ENCODE peak calls at places on chromosomes 12 and 14, in five cellular contexts. One of them, this sample, is unnamed.
A peak's percentile ranks its signal among the peaks of the same experiment; 100 is the strongest.

GRCh38 chr12:53205747-53206146 is 1.3 kb downstream of the ITGB7 start:
- DNase-seq in trophoblast cell: peak; percentile 62
- DNase-seq in hepatocyte: no peak
- DNase-seq in neural progenitor cell: no peak
- DNase-seq in psoas muscle: no peak
- DNase-seq in this sample: peak; percentile 40

GRCh38 chr12:53505086-53505485 is 2.2 kb downstream of the NPFF start:
- DNase-seq in trophoblast cell: no peak
- DNase-seq in hepatocyte: no peak
- DNase-seq in neural progenitor cell: no peak
- DNase-seq in psoas muscle: peak; percentile 77
- DNase-seq in this sample: no peak

GRCh38 chr12:47896022-47896421 is 8.8 kb downstream of the VDR start:
- DNase-seq in trophoblast cell: no peak
- DNase-seq in hepatocyte: no peak
- DNase-seq in neural progenitor cell: no peak
- DNase-seq in psoas muscle: no peak
- DNase-seq in this sample: peak; percentile 46

GRCh38 chr12:47725893-47726292 is 603 bp upstream of the ENDOU start:
- DNase-seq in trophoblast cell: peak; percentile 77
- DNase-seq in hepatocyte: peak; percentile 37
- DNase-seq in neural progenitor cell: no peak
- DNase-seq in psoas muscle: no peak
- DNase-seq in this sample: no peak

GRCh38 chr14:70916300-70916699 is 9.0 kb downstream of the PCNX1 start:
- DNase-seq in trophoblast cell: no peak
- DNase-seq in hepatocyte: no peak
- DNase-seq in neural progenitor cell: no peak
- DNase-seq in psoas muscle: no peak
- DNase-seq in this sample: no peak

GRCh38 chr12:97899956-97900355 is 437.4 kb downstream of the RMST start:
- DNase-seq in trophoblast cell: no peak
- DNase-seq in hepatocyte: peak; percentile 23
- DNase-seq in neural progenitor cell: no peak
- DNase-seq in psoas muscle: no peak
- DNase-seq in this sample: no peak

GRCh38 chr14:59004012-59004411 is 184.5 kb upstream of the DAAM1 start:
- DNase-seq in trophoblast cell: no peak
- DNase-seq in hepatocyte: no peak
- DNase-seq in neural progenitor cell: peak; percentile 12
- DNase-seq in psoas muscle: no peak
- DNase-seq in this sample: no peak

GRCh38 chr12:75812341-75813018 is 219.1 kb downstream of the PHLDA1 start:
- DNase-seq in trophoblast cell: no peak
- DNase-seq in hepatocyte: peak; percentile 8
- DNase-seq in neural progenitor cell: peak; percentile 5
- DNase-seq in psoas muscle: no peak
- DNase-seq in this sample: no peak

GRCh38 chr14:100734031-100734990 is 7.6 kb downstream of the DLK1 start:
- DNase-seq in trophoblast cell: no peak
- DNase-seq in hepatocyte: no peak
- DNase-seq in neural progenitor cell: no peak
- DNase-seq in psoas muscle: no peak
- DNase-seq in this sample: no peak

GRCh38 chr12:84973026-84973425 is 60.4 kb upstream of the SLC6A15 start:
- DNase-seq in trophoblast cell: no peak
- DNase-seq in hepatocyte: no peak
- DNase-seq in neural progenitor cell: peak; percentile 12
- DNase-seq in psoas muscle: no peak
- DNase-seq in this sample: no peak

GRCh38 chr12:20339060-20339459 is 29.3 kb upstream of the PDE3A start:
- DNase-seq in trophoblast cell: no peak
- DNase-seq in hepatocyte: no peak
- DNase-seq in neural progenitor cell: no peak
- DNase-seq in psoas muscle: no peak
- DNase-seq in this sample: no peak

GRCh38 chr14:72883963-72884362 is 9.9 kb downstream of the DPF3 start:
- DNase-seq in trophoblast cell: no peak
- DNase-seq in hepatocyte: no peak
- DNase-seq in neural progenitor cell: no peak
- DNase-seq in psoas muscle: no peak
- DNase-seq in this sample: no peak

GRCh38 chr12:67720383-67720856 is 71.9 kb downstream of the DYRK2 start:
- DNase-seq in trophoblast cell: no peak
- DNase-seq in hepatocyte: peak; percentile 35
- DNase-seq in neural progenitor cell: no peak
- DNase-seq in psoas muscle: peak; percentile 56
- DNase-seq in this sample: peak; percentile 12

GRCh38 chr12:21694660-21695059 is 37.0 kb upstream of the LDHB start:
- DNase-seq in trophoblast cell: no peak
- DNase-seq in hepatocyte: no peak
- DNase-seq in neural progenitor cell: no peak
- DNase-seq in psoas muscle: no peak
- DNase-seq in this sample: no peak

GRCh38 chr14:31937730-31938346 is 139.3 kb upstream of the ARHGAP5 start:
- DNase-seq in trophoblast cell: peak; percentile 86
- DNase-seq in hepatocyte: peak; percentile 83
- DNase-seq in neural progenitor cell: no peak
- DNase-seq in psoas muscle: peak; percentile 61
- DNase-seq in this sample: peak; percentile 98

GRCh38 chr14:56874375-56874774 is 64.1 kb upstream of the OTX2 start:
- DNase-seq in trophoblast cell: peak; percentile 82
- DNase-seq in hepatocyte: peak; percentile 44
- DNase-seq in neural progenitor cell: peak; percentile 73
- DNase-seq in psoas muscle: no peak
- DNase-seq in this sample: peak; percentile 49

GRCh38 chr14:103626150-103626850 is 2.7 kb upstream of the KLC1 start:
- DNase-seq in trophoblast cell: no peak
- DNase-seq in hepatocyte: no peak
- DNase-seq in neural progenitor cell: no peak
- DNase-seq in psoas muscle: no peak
- DNase-seq in this sample: no peak

GRCh38 chr14:103628684-103629502 is at the start of gene KLC1:
- DNase-seq in trophoblast cell: peak; percentile 67
- DNase-seq in hepatocyte: peak; percentile 90
- DNase-seq in neural progenitor cell: peak; percentile 89
- DNase-seq in psoas muscle: peak; percentile 93
- DNase-seq in this sample: peak; percentile 75

GRCh38 chr14:103629503-103630121 is 601 bp downstream of the KLC1 start:
- DNase-seq in trophoblast cell: peak; percentile 60
- DNase-seq in hepatocyte: peak; percentile 60
- DNase-seq in neural progenitor cell: peak; percentile 85
- DNase-seq in psoas muscle: peak; percentile 80
- DNase-seq in this sample: peak; percentile 46

GRCh38 chr14:103627073-103628025 is 1.7 kb upstream of the KLC1 start:
- DNase-seq in trophoblast cell: peak; percentile 60
- DNase-seq in hepatocyte: peak; percentile 31
- DNase-seq in neural progenitor cell: no peak
- DNase-seq in psoas muscle: no peak
- DNase-seq in this sample: peak; percentile 76

GRCh38 chr14:103628221-103628683 is 759 bp upstream of the KLC1 start:
- DNase-seq in trophoblast cell: peak; percentile 92
- DNase-seq in hepatocyte: peak; percentile 89
- DNase-seq in neural progenitor cell: peak; percentile 78
- DNase-seq in psoas muscle: peak; percentile 91
- DNase-seq in this sample: peak; percentile 82
- H3K4me1 ChIP-seq in trophoblast cell: peaks cover 9% of the 10 kb centered on the region
- H3K4me1 ChIP-seq in hepatocyte: peaks cover 12% of the 10 kb centered on the region
- H3K4me1 ChIP-seq in neural progenitor cell: peaks cover 8% of the 10 kb centered on the region
- H3K4me1 ChIP-seq in psoas muscle: peaks cover 49% of the 10 kb centered on the region
- H3K4me1 ChIP-seq in this sample: peaks cover 3% of the 10 kb centered on the region

GRCh38 chr14:36506732-36507614 is 13.1 kb downstream of the NKX2-1 start:
- DNase-seq in trophoblast cell: no peak
- DNase-seq in hepatocyte: no peak
- DNase-seq in neural progenitor cell: no peak
- DNase-seq in psoas muscle: no peak
- DNase-seq in this sample: no peak
- H3K27me3 ChIP-seq in trophoblast cell: peaks cover 78% of the 10 kb centered on the region
- H3K27me3 ChIP-seq in hepatocyte: peaks cover 98% of the 10 kb centered on the region
- H3K27me3 ChIP-seq in neural progenitor cell: peaks cover 100% of the 10 kb centered on the region
- H3K27me3 ChIP-seq in psoas muscle: peaks cover 100% of the 10 kb centered on the region
- H3K27me3 ChIP-seq in this sample: peaks cover 8% of the 10 kb centered on the region

GRCh38 chr12:46005151-46005797 is 14.9 kb upstream of the SCAF11 start:
- DNase-seq in trophoblast cell: peak; percentile 5
- DNase-seq in hepatocyte: no peak
- DNase-seq in neural progenitor cell: no peak
- DNase-seq in psoas muscle: no peak
- DNase-seq in this sample: no peak

GRCh38 chr12:46004715-46005114 is 14.3 kb upstream of the SCAF11 start:
- DNase-seq in trophoblast cell: no peak
- DNase-seq in hepatocyte: no peak
- DNase-seq in neural progenitor cell: no peak
- DNase-seq in psoas muscle: no peak
- DNase-seq in this sample: no peak

DNA sequence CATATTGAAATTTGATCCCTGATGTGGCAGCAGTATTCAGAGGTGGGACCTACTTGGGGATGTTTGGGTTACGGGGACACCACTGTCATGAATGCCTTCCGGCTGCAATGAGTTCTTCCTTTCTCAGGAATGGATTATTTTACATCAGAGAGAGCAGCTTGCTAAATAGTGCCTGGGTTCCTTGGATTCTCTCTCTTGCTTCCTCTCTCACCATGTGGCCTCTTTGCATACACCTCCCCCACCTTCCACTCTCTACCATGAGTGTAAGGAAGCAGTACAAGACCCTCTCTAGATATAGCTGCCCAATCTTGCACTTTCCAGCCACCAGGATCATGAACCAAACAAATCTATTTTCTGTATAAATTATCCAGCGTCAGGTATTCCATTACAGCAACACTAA is 15.4 kb upstream of the SCAF11 start:
- DNase-seq in trophoblast cell: no peak
- DNase-seq in hepatocyte: no peak
- DNase-seq in neural progenitor cell: no peak
- DNase-seq in psoas muscle: no peak
- DNase-seq in this sample: no peak
- H3K4me3 ChIP-seq in trophoblast cell: no peak overlapping the region
- H3K4me3 ChIP-seq in hepatocyte: no peak overlapping the region
- H3K4me3 ChIP-seq in neural progenitor cell: no peak overlapping the region
- H3K4me3 ChIP-seq in psoas muscle: no peak overlapping the region
- H3K4me3 ChIP-seq in this sample: no peak overlapping the region

GRCh38 chr14:85461432-85462133 is 68.4 kb upstream of the FLRT2 start:
- DNase-seq in trophoblast cell: no peak
- DNase-seq in hepatocyte: no peak
- DNase-seq in neural progenitor cell: no peak
- DNase-seq in psoas muscle: no peak
- DNase-seq in this sample: no peak

GRCh38 chr14:85464135-85464534 is 65.8 kb upstream of the FLRT2 start:
- DNase-seq in trophoblast cell: no peak
- DNase-seq in hepatocyte: no peak
- DNase-seq in neural progenitor cell: no peak
- DNase-seq in psoas muscle: no peak
- DNase-seq in this sample: no peak

GRCh38 chr14:85459361-85459760 is 70.6 kb upstream of the FLRT2 start:
- DNase-seq in trophoblast cell: no peak
- DNase-seq in hepatocyte: no peak
- DNase-seq in neural progenitor cell: no peak
- DNase-seq in psoas muscle: no peak
- DNase-seq in this sample: no peak

GRCh38 chr14:85466678-85467077 is 63.3 kb upstream of the FLRT2 start:
- DNase-seq in trophoblast cell: no peak
- DNase-seq in hepatocyte: no peak
- DNase-seq in neural progenitor cell: no peak
- DNase-seq in psoas muscle: no peak
- DNase-seq in this sample: no peak

DNA sequence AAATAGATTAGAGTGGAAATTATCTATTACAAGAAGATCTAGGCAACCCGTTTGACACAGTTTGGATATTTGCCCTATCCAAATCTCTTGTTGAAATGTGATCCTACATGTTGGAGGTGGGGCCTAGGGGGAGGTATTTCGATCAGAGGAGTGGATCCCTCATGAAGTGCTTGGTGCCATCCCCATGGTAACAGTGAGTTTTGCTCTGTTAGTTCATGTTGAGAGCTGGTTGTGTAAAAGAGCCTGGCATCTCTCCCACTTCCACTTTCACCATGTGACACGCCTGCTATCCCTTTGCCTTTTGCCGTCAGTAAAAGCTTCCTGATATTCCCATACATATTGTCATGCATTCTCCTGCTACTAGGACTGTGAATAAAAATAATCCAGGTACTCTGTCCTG is 66.4 kb upstream of the FLRT2 start:
- DNase-seq in trophoblast cell: no peak
- DNase-seq in hepatocyte: no peak
- DNase-seq in neural progenitor cell: no peak
- DNase-seq in psoas muscle: no peak
- DNase-seq in this sample: no peak
- H3K4me1 ChIP-seq in trophoblast cell: peaks cover 3% of the 10 kb centered on the region
- H3K4me1 ChIP-seq in hepatocyte: no peaks in the 10 kb centered on the region
- H3K4me1 ChIP-seq in neural progenitor cell: no peaks in the 10 kb centered on the region
- H3K4me1 ChIP-seq in psoas muscle: peaks cover 9% of the 10 kb centered on the region
- H3K4me1 ChIP-seq in this sample: no peaks in the 10 kb centered on the region

GRCh38 chr12:57234571-57235011 is 5.1 kb downstream of the SHMT2 start:
- DNase-seq in trophoblast cell: no peak
- DNase-seq in hepatocyte: no peak
- DNase-seq in neural progenitor cell: no peak
- DNase-seq in psoas muscle: no peak
- DNase-seq in this sample: no peak

GRCh38 chr12:57236925-57237652 is 7.6 kb downstream of the SHMT2 start:
- DNase-seq in trophoblast cell: no peak
- DNase-seq in hepatocyte: no peak
- DNase-seq in neural progenitor cell: no peak
- DNase-seq in psoas muscle: peak; percentile 63
- DNase-seq in this sample: no peak

GRCh38 chr12:57235012-57235727 is 5.7 kb downstream of the SHMT2 start:
- DNase-seq in trophoblast cell: no peak
- DNase-seq in hepatocyte: peak; percentile 36
- DNase-seq in neural progenitor cell: peak; percentile 50
- DNase-seq in psoas muscle: peak; percentile 72
- DNase-seq in this sample: no peak

GRCh38 chr12:57236224-57236924 is 6.9 kb downstream of the SHMT2 start:
- DNase-seq in trophoblast cell: no peak
- DNase-seq in hepatocyte: peak; percentile 13
- DNase-seq in neural progenitor cell: peak; percentile 84
- DNase-seq in psoas muscle: peak; percentile 60
- DNase-seq in this sample: no peak

GRCh38 chr12:57235728-57236131 is 6.2 kb downstream of the SHMT2 start:
- DNase-seq in trophoblast cell: no peak
- DNase-seq in hepatocyte: no peak
- DNase-seq in neural progenitor cell: no peak
- DNase-seq in psoas muscle: peak; percentile 42
- DNase-seq in this sample: no peak
- H3K27me3 ChIP-seq in trophoblast cell: peaks cover 47% of the 10 kb centered on the region
- H3K27me3 ChIP-seq in hepatocyte: peaks cover 52% of the 10 kb centered on the region
- H3K27me3 ChIP-seq in neural progenitor cell: peaks cover 62% of the 10 kb centered on the region
- H3K27me3 ChIP-seq in psoas muscle: peaks cover 21% of the 10 kb centered on the region
- H3K27me3 ChIP-seq in this sample: peaks cover 8% of the 10 kb centered on the region

GRCh38 chr14:102523200-102524025 is 13.8 kb upstream of the ANKRD9 start:
- DNase-seq in trophoblast cell: peak; percentile 17
- DNase-seq in hepatocyte: peak; percentile 14
- DNase-seq in neural progenitor cell: no peak
- DNase-seq in psoas muscle: peak; percentile 40
- DNase-seq in this sample: peak; percentile 80
- H3K4me3 ChIP-seq in trophoblast cell: no peak overlapping the region
- H3K4me3 ChIP-seq in hepatocyte: no peak overlapping the region
- H3K4me3 ChIP-seq in neural progenitor cell: no peak overlapping the region
- H3K4me3 ChIP-seq in psoas muscle: peak overlapping the region; percentile 68
- H3K4me3 ChIP-seq in this sample: no peak overlapping the region

This sample was measured in small intestine.